ENCODE peak calls at places on chromosomes 3 and 15, in four cellular contexts. Q, Z, P and N are unnamed samples.

GRCh38 chr3:27721717-27722564 is at the start of gene EOMES:
- DNase-seq in Q (no peak), Z (no peak), P (peak), N (peak)

GRCh38 chr3:88985491-88985890 is 121.9 kb upstream of the EPHA3 start:
- DNase-seq in Q (no peak), Z (no peak), P (no peak), N (no peak)

GRCh38 chr3:48564022-48564421 is 441 bp upstream of the UCN2 start:
- DNase-seq in Q (no peak), Z (no peak), P (peak), N (no peak)

GRCh38 chr15:35499723-35500122 is 46.2 kb downstream of the DPH6 start:
- DNase-seq in Q (no peak), Z (no peak), P (no peak), N (no peak)

GRCh38 chr3:178174201-178174880 is 361.9 kb upstream of the KCNMB2 start:
- DNase-seq in Q (no peak), Z (no peak), P (no peak), N (no peak)

GRCh38 chr3:113719294-113719693 is 22.9 kb upstream of the USF3 start:
- DNase-seq in Q (no peak), Z (no peak), P (no peak), N (no peak)

GRCh38 chr3:102092617-102093466 is 243.5 kb downstream of the NFKBIZ start:
- DNase-seq in Q (no peak), Z (no peak), P (no peak), N (no peak)

GRCh38 chr3:184608209-184608608 is 46.6 kb downstream of the EPHB3 start:
- DNase-seq in Q (no peak), Z (no peak), P (no peak), N (no peak)

GRCh38 chr3:62833538-62833937 is 41.7 kb downstream of the CADPS start:
- DNase-seq in Q (peak), Z (no peak), P (no peak), N (no peak)

GRCh38 chr3:6799264-6799915 is 61.5 kb upstream of the GRM7 start:
- DNase-seq in Q (peak), Z (no peak), P (peak), N (no peak)

GRCh38 chr3:155481089-155481488 is 187.6 kb upstream of the STRIT1 start:
- DNase-seq in Q (no peak), Z (no peak), P (peak), N (no peak)

GRCh38 chr15:29636140-29636539 is 186.1 kb downstream of the TJP1 start:
- DNase-seq in Q (no peak), Z (no peak), P (no peak), N (no peak)

GRCh38 chr15:67240235-67241131 is 14.0 kb downstream of the AAGAB start:
- DNase-seq in Q (peak), Z (peak), P (no peak), N (no peak)

GRCh38 chr3:55405436-55405835 is 81.7 kb downstream of the WNT5A start:
- DNase-seq in Q (peak), Z (no peak), P (no peak), N (no peak)

GRCh38 chr15:96473556-96473955 is 143.1 kb downstream of the NR2F2 start:
- DNase-seq in Q (no peak), Z (no peak), P (no peak), N (no peak)

GRCh38 chr3:194481103-194481502 is 5.7 kb downstream of the ATP13A3 start:
- DNase-seq in Q (no peak), Z (no peak), P (no peak), N (no peak)
- TF ChIP-seq SPI1 in Q (no peak), Z (no peak), P (no peak), N (no peak)

GRCh38 chr3:12513694-12514446 is 29.6 kb downstream of the TSEN2 start:
- DNase-seq in Q (no peak), Z (no peak), P (no peak), N (no peak)

GRCh38 chr3:12509466-12509865 is 25.2 kb downstream of the TSEN2 start:
- DNase-seq in Q (no peak), Z (no peak), P (no peak), N (no peak)

GRCh38 chr3:12515631-12516030 is 29.7 kb downstream of the MKRN2OS start:
- DNase-seq in Q (no peak), Z (no peak), P (no peak), N (no peak)

GRCh38 chr3:12516873-12517272 is 28.4 kb downstream of the MKRN2OS start:
- DNase-seq in Q (no peak), Z (no peak), P (no peak), N (no peak)

DNA sequence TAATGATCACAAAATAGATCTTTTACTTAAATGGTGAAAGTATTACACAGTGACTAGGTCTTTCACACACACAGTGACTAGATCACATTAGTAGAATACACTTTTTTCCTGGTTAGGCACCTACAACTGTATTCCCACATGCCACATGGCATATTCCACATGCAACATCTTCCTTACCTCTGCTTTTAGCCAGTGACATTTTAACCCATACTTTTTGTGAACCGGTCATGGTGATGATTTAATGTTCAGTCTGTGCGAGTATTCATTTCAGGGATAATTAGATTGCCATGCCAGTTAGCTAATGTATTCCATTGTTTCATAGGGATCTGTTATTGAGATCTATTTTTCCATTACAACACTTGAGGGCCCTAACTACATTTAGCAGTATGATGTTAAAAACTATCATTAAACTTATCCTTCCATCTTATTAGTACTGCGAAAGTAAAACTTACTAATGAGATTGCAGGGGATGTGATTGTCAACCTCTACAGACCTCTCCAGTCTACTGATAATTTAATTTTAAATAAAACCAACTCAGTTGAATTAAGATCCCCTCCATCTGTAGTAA is 28.3 kb downstream of the TSEN2 start:
- DNase-seq in Q (no peak), Z (no peak), P (no peak), N (no peak)
- TF ChIP-seq SPI1 in Q (no peak), Z (no peak), P (no peak), N (no peak)

GRCh38 chr15:50028323-50028722 is 90.7 kb downstream of the ATP8B4 start:
- DNase-seq in Q (no peak), Z (no peak), P (no peak), N (no peak)
- TF ChIP-seq SPI1 in Q (no peak), Z (no peak), P (no peak), N (no peak)

DNA sequence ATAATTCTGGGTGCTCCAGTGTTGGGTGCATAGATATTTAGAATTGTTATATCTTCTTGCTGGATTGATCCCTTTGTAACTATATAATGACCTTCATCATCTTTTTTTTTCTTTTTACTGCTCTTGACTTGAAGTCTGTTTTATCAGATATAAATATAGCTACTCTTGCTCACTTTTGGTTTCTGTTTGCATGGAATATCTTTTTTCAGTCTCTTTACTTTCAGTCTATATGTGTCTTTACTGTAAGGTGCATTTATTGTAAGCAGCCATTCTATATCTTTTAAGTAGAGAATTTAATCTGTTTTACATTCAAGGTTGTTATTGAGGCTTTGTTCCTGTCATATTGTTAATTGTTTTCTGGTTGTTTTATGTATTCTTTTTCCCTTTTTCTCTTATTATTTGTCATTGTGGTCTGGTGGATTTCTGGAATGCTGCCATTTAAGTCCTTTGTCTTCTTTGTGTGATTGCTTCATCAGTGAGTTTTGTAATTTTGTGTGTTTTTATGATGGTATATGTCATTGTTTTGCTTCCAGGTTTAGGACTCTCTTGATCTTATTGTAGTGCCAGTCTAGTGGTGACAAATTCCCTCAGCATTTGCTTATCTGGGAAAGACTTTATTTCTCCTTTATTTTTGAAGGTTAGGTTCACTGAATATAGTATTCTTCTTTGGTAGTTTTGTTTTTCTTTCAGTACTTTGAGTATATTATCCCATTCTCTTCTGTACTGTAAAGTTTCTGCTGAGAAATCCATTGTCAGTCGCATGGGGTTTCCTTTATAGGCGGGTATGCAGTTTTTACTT is 8.3 kb upstream of the PRR23C start:
- DNase-seq in Q (no peak), Z (no peak), P (no peak), N (no peak)
- TF ChIP-seq SPI1 in Q (no peak), Z (no peak), P (no peak), N (no peak)

GRCh38 chr3:144499346-144499745 is 527.7 kb downstream of the DIPK2A start:
- DNase-seq in Q (no peak), Z (no peak), P (no peak), N (no peak)
- TF ChIP-seq SPI1 in Q (no peak), Z (no peak), P (no peak), N (no peak)

GRCh38 chr3:23859012-23859743 is 53.4 kb downstream of the UBE2E1 start:
- DNase-seq in Q (no peak), Z (no peak), P (no peak), N (no peak)
- TF ChIP-seq SPI1 in Q (no peak), Z (no peak), P (no peak), N (peak)

DNA sequence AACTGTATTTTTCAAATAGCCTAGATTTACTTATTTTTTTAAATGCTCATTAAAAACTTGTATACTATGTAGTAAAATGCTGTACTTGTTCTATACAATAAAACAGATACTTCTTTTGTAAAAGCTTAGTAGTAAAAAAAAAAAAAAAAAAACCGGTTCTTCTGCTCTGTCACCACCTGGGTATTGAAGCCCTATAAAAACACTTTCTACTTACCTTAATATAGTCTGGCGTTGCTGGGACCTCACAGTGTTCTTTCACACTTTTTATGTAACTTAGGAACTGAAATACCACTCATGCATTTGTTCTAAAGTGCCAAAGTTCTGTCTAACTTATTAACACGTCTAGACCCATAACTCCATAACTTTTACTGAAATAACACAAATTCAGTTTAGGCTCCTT is 61.4 kb downstream of the TASOR start:
- DNase-seq in Q (no peak), Z (no peak), P (no peak), N (no peak)
- TF ChIP-seq SPI1 in Q (no peak), Z (no peak), P (no peak), N (no peak)

DNA sequence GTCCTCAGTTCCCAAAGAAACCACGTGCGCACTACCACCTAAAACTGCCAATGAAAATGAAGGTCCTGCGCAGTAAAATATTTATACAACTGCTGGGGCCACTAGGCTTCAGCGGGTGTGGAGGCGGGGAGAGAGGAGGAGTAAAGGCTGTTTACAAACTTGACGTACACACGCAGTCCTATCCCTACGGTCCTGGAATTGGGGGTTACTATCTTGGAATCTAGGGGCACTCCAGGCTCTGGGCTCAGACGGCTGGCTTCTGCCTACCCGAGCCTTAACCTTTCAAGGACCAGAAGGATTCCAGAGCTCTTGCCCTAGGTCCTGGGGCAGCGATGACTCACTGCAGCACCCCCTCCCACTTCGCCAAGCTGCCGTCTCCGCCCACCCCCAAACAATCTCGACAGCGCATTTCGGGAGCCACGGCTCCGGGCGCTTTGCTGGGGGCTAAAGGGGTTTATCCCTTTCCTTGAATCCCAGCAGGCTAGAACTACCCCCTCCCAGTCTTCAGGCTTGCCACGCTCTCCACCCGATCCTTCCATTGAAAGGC is 3.0 kb downstream of the ADAMTS9 start:
- DNase-seq in Q (no peak), Z (no peak), P (no peak), N (no peak)
- TF ChIP-seq SPI1 in Q (no peak), Z (no peak), P (no peak), N (no peak)

DNA sequence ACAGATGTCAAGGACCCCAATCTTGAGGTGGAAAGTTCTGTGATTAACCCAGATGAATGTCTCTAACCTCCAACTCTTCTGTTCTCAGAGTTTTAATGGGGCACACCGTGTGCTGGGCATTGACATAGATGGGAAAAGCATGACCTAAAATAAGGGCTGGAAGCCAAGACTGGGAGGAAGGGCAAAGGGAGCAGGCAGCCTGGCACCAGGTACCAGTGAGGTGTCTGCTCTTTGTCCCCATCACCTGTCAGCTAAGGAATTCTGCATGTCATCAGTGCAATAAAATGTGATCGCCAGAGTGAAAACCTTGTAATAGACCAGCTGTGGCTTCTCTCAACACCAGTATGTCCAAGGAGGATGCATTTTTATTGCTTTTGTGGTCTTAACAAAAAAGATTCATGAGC is 143.5 kb upstream of the TPM1 start:
- DNase-seq in Q (no peak), Z (no peak), P (no peak), N (no peak)
- TF ChIP-seq SPI1 in Q (no peak), Z (no peak), P (no peak), N (no peak)

GRCh38 chr3:31189330-31189729 is 294.9 kb upstream of the GADL1 start:
- DNase-seq in Q (no peak), Z (no peak), P (no peak), N (no peak)
- TF ChIP-seq SPI1 in Q (no peak), Z (no peak), P (no peak), N (no peak)